ENCODE peak calls at places on chromosome 17, in nine cellular contexts. One of them, this sample, is unnamed.
A peak's percentile ranks its signal among the peaks of the same experiment; 100 is the strongest.

GRCh38 chr17:58643147-58643546 is 48.7 kb downstream of the TEX14 start:
- DNase-seq in tibial artery: no peak
- DNase-seq in PC-3: peak; percentile 67
- DNase-seq in breast epithelium: no peak
- DNase-seq in ovary: no peak
- DNase-seq in fibroblast of lung: peak; percentile 37
- DNase-seq in RWPE2: no peak
- DNase-seq in A549: peak; percentile 57
- DNase-seq in stomach: no peak
- DNase-seq in this sample: no peak

GRCh38 chr17:50794361-50794760 is 27.0 kb upstream of the ANKRD40CL start:
- DNase-seq in tibial artery: no peak
- DNase-seq in PC-3: no peak
- DNase-seq in breast epithelium: no peak
- DNase-seq in ovary: no peak
- DNase-seq in fibroblast of lung: no peak
- DNase-seq in RWPE2: no peak
- DNase-seq in A549: no peak
- DNase-seq in stomach: no peak
- DNase-seq in this sample: no peak

GRCh38 chr17:79188048-79188447 is 113.4 kb downstream of the ENGASE start:
- DNase-seq in tibial artery: no peak
- DNase-seq in PC-3: peak; percentile 42
- DNase-seq in breast epithelium: no peak
- DNase-seq in ovary: no peak
- DNase-seq in fibroblast of lung: no peak
- DNase-seq in RWPE2: no peak
- DNase-seq in A549: peak; percentile 50
- DNase-seq in stomach: no peak
- DNase-seq in this sample: no peak

GRCh38 chr17:82627827-82628226 is 20.4 kb downstream of the WDR45B start:
- DNase-seq in tibial artery: peak; percentile 58
- DNase-seq in PC-3: no peak
- DNase-seq in breast epithelium: no peak
- DNase-seq in ovary: peak; percentile 72
- DNase-seq in fibroblast of lung: no peak
- DNase-seq in RWPE2: no peak
- DNase-seq in A549: no peak
- DNase-seq in stomach: no peak
- DNase-seq in this sample: no peak

GRCh38 chr17:7589204-7589868 is 558 bp downstream of the SOX15 start:
- DNase-seq in tibial artery: peak; percentile 90
- DNase-seq in PC-3: peak; percentile 46
- DNase-seq in breast epithelium: peak; percentile 79
- DNase-seq in ovary: peak; percentile 87
- DNase-seq in fibroblast of lung: peak; percentile 85
- DNase-seq in RWPE2: peak; percentile 89
- DNase-seq in A549: peak; percentile 72
- DNase-seq in stomach: peak; percentile 86
- DNase-seq in this sample: peak; percentile 85

GRCh38 chr17:80086081-80086480 is 15.3 kb upstream of the GAA start:
- DNase-seq in tibial artery: no peak
- DNase-seq in PC-3: no peak
- DNase-seq in breast epithelium: no peak
- DNase-seq in ovary: no peak
- DNase-seq in fibroblast of lung: no peak
- DNase-seq in RWPE2: no peak
- DNase-seq in A549: no peak
- DNase-seq in stomach: no peak
- DNase-seq in this sample: no peak

GRCh38 chr17:66629762-66630161 is 205.2 kb upstream of the CACNG5 start:
- DNase-seq in tibial artery: no peak
- DNase-seq in PC-3: no peak
- DNase-seq in breast epithelium: no peak
- DNase-seq in ovary: no peak
- DNase-seq in fibroblast of lung: no peak
- DNase-seq in RWPE2: no peak
- DNase-seq in A549: no peak
- DNase-seq in stomach: no peak
- DNase-seq in this sample: no peak

GRCh38 chr17:7707446-7707845 is 2.4 kb downstream of the EFNB3 start:
- DNase-seq in tibial artery: no peak
- DNase-seq in PC-3: no peak
- DNase-seq in breast epithelium: no peak
- DNase-seq in ovary: no peak
- DNase-seq in fibroblast of lung: no peak
- DNase-seq in RWPE2: no peak
- DNase-seq in A549: no peak
- DNase-seq in stomach: no peak
- DNase-seq in this sample: no peak

GRCh38 chr17:70636517-70637133 is 467.3 kb downstream of the KCNJ2 start:
- DNase-seq in tibial artery: no peak
- DNase-seq in PC-3: peak; percentile 80
- DNase-seq in breast epithelium: no peak
- DNase-seq in ovary: no peak
- DNase-seq in fibroblast of lung: peak; percentile 66
- DNase-seq in RWPE2: no peak
- DNase-seq in A549: peak; percentile 52
- DNase-seq in stomach: no peak
- DNase-seq in this sample: no peak

GRCh38 chr17:5615476-5615875 is 31.2 kb upstream of the NLRP1 start:
- DNase-seq in tibial artery: no peak
- DNase-seq in PC-3: no peak
- DNase-seq in breast epithelium: no peak
- DNase-seq in ovary: no peak
- DNase-seq in fibroblast of lung: no peak
- DNase-seq in RWPE2: no peak
- DNase-seq in A549: no peak
- DNase-seq in stomach: no peak
- DNase-seq in this sample: no peak

GRCh38 chr17:48611213-48611612 is 396 bp upstream of the HOXB7 start:
- DNase-seq in tibial artery: no peak
- DNase-seq in PC-3: no peak
- DNase-seq in breast epithelium: no peak
- DNase-seq in ovary: no peak
- DNase-seq in fibroblast of lung: no peak
- DNase-seq in RWPE2: no peak
- DNase-seq in A549: peak; percentile 62
- DNase-seq in stomach: no peak
- DNase-seq in this sample: no peak

DNA sequence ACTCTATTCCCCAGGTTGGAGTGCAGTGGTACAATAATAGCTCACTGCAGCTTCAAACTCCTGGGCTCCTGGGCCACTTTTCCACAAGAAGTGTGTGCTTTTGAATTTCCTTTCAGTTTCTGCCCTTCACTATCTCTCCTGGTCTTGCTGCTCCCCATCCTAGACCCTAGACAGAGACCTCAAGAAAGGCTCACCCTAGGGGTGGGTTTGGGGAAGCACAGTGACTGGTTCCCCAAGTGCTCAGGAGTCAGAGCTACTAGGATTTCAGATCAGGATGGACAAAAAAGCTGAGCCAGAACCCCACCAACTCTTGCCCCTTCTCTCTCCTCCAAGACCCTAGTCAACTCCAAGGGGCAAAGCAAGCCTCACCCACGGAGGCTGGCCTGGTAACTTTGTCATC is 1.6 kb upstream of the SEBOX start:
- DNase-seq in tibial artery: no peak
- DNase-seq in PC-3: no peak
- DNase-seq in breast epithelium: no peak
- DNase-seq in ovary: no peak
- DNase-seq in fibroblast of lung: no peak
- DNase-seq in RWPE2: no peak
- DNase-seq in A549: peak; percentile 39
- DNase-seq in stomach: no peak
- DNase-seq in this sample: no peak
- TF ChIP-seq CTCF in tibial artery: no peak
- TF ChIP-seq CTCF in PC-3: no peak
- TF ChIP-seq CTCF in breast epithelium: no peak
- TF ChIP-seq CTCF in ovary: no peak
- TF ChIP-seq CTCF in fibroblast of lung: no peak
- TF ChIP-seq CTCF in RWPE2: no peak
- TF ChIP-seq CTCF in A549: peak; percentile 7
- TF ChIP-seq CTCF in stomach: no peak
- TF ChIP-seq CTCF in this sample: no peak

DNA sequence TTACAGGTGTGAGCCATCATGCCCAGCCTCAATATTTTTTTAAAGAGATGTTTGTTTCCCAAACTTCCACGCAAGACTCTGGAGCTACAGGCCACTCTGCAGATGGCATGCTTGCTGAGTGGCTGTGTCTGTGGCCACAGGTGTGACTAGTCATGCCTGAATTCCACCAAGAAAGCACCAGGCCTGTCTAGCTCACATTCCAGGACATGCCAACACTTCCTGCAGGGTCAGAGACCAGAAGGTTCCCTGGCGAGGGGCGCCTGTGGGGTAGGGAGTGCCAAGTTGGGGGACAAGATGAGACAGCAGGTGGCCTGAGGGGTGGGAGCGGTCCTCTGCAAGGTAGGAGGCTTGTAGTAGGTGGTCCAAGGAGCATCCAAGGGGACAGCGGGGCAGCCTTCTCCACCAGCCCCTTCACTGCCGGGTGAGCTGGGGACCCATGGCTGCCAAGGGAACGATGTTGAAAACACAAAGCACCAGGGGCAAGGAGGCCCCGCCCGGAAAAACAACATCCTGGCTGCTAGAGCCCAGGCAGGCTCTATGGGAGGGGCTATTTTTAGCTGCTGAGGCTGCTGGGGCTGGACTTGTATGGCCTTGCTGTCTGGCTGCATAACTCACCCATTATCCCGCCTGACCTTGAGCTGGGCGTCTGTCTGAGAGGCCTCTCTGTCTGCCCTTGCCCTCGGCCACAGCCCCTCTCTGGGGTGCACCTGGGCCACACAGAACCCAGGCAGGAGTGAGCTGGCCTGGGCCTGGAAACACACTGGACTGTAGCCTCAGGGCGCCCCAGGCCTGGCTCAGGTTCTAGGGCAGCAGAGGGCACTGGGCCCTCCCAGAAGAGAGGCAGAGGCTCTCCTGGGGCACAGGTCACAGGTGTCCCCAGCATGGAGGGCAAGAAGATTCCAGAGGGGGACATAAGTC is 5.7 kb downstream of the TRIM47 start:
- DNase-seq in tibial artery: peak; percentile 92
- DNase-seq in PC-3: peak; percentile 80
- DNase-seq in breast epithelium: peak; percentile 86
- DNase-seq in ovary: peak; percentile 73
- DNase-seq in fibroblast of lung: peak; percentile 75
- DNase-seq in RWPE2: peak; percentile 83
- DNase-seq in A549: peak; percentile 82
- DNase-seq in stomach: peak; percentile 76
- DNase-seq in this sample: peak; percentile 81
- H3K4me1 ChIP-seq in tibial artery: peaks cover 75% of the 10 kb centered on the region
- H3K4me1 ChIP-seq in PC-3: peaks cover 36% of the 10 kb centered on the region
- H3K4me1 ChIP-seq in breast epithelium: peaks cover 43% of the 10 kb centered on the region
- H3K4me1 ChIP-seq in ovary: peaks cover 27% of the 10 kb centered on the region
- H3K4me1 ChIP-seq in fibroblast of lung: peaks cover 34% of the 10 kb centered on the region
- H3K4me1 ChIP-seq in RWPE2: peaks cover 38% of the 10 kb centered on the region
- H3K4me1 ChIP-seq in A549: peaks cover 56% of the 10 kb centered on the region
- H3K4me1 ChIP-seq in stomach: peaks cover 86% of the 10 kb centered on the region
- H3K4me1 ChIP-seq in this sample: peaks cover 63% of the 10 kb centered on the region

GRCh38 chr17:33028061-33028460 is 36.4 kb downstream of the SPACA3 start:
- DNase-seq in tibial artery: no peak
- DNase-seq in PC-3: no peak
- DNase-seq in breast epithelium: no peak
- DNase-seq in ovary: no peak
- DNase-seq in fibroblast of lung: no peak
- DNase-seq in RWPE2: no peak
- DNase-seq in A549: no peak
- DNase-seq in stomach: no peak
- DNase-seq in this sample: no peak

GRCh38 chr17:33033176-33033575 is 41.5 kb downstream of the SPACA3 start:
- DNase-seq in tibial artery: no peak
- DNase-seq in PC-3: no peak
- DNase-seq in breast epithelium: no peak
- DNase-seq in ovary: no peak
- DNase-seq in fibroblast of lung: no peak
- DNase-seq in RWPE2: no peak
- DNase-seq in A549: no peak
- DNase-seq in stomach: no peak
- DNase-seq in this sample: no peak

GRCh38 chr17:33024688-33025486 is 33.2 kb downstream of the SPACA3 start:
- DNase-seq in tibial artery: no peak
- DNase-seq in PC-3: no peak
- DNase-seq in breast epithelium: no peak
- DNase-seq in ovary: no peak
- DNase-seq in fibroblast of lung: no peak
- DNase-seq in RWPE2: no peak
- DNase-seq in A549: no peak
- DNase-seq in stomach: no peak
- DNase-seq in this sample: no peak

GRCh38 chr17:33023790-33024189 is 32.1 kb downstream of the SPACA3 start:
- DNase-seq in tibial artery: no peak
- DNase-seq in PC-3: no peak
- DNase-seq in breast epithelium: no peak
- DNase-seq in ovary: no peak
- DNase-seq in fibroblast of lung: no peak
- DNase-seq in RWPE2: no peak
- DNase-seq in A549: no peak
- DNase-seq in stomach: no peak
- DNase-seq in this sample: no peak

GRCh38 chr17:33028778-33029177 is 37.1 kb downstream of the SPACA3 start:
- DNase-seq in tibial artery: no peak
- DNase-seq in PC-3: peak; percentile 6
- DNase-seq in breast epithelium: no peak
- DNase-seq in ovary: no peak
- DNase-seq in fibroblast of lung: peak; percentile 6
- DNase-seq in RWPE2: no peak
- DNase-seq in A549: no peak
- DNase-seq in stomach: no peak
- DNase-seq in this sample: no peak
- TF ChIP-seq CTCF in tibial artery: no peak
- TF ChIP-seq CTCF in PC-3: peak; percentile 30
- TF ChIP-seq CTCF in breast epithelium: no peak
- TF ChIP-seq CTCF in ovary: no peak
- TF ChIP-seq CTCF in fibroblast of lung: no peak
- TF ChIP-seq CTCF in RWPE2: peak; percentile 46
- TF ChIP-seq CTCF in A549: peak; percentile 37
- TF ChIP-seq CTCF in stomach: no peak
- TF ChIP-seq CTCF in this sample: no peak

DNA sequence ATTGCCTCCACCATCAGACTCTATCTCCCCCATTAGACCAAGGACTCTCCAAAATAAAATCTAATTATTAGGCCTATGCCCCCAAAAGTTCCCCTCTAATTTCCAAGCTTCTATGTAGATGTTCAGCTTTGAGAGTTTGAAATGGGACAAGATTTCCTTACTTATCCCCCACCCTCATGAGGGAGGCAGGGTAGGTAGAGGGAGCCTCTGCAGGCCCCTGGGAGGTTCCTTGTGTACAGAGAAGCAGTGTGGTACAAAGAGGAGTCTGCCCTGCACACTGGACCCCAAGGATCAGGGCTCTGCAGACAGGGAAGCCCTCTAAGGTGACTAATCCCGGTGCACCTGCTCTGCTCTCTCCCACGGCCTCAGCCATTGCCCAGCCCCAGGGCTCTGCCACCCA is 2.5 kb downstream of the KRT17 start:
- DNase-seq in tibial artery: no peak
- DNase-seq in PC-3: no peak
- DNase-seq in breast epithelium: no peak
- DNase-seq in ovary: no peak
- DNase-seq in fibroblast of lung: no peak
- DNase-seq in RWPE2: no peak
- DNase-seq in A549: no peak
- DNase-seq in stomach: no peak
- DNase-seq in this sample: no peak
- H3K4me1 ChIP-seq in tibial artery: peaks cover 4% of the 10 kb centered on the region
- H3K4me1 ChIP-seq in PC-3: peaks cover 14% of the 10 kb centered on the region
- H3K4me1 ChIP-seq in breast epithelium: no peaks in the 10 kb centered on the region
- H3K4me1 ChIP-seq in ovary: peaks cover 2% of the 10 kb centered on the region
- H3K4me1 ChIP-seq in fibroblast of lung: no peaks in the 10 kb centered on the region
- H3K4me1 ChIP-seq in RWPE2: peaks cover 21% of the 10 kb centered on the region
- H3K4me1 ChIP-seq in A549: peaks cover 9% of the 10 kb centered on the region
- H3K4me1 ChIP-seq in stomach: no peaks in the 10 kb centered on the region
- H3K4me1 ChIP-seq in this sample: peaks cover 5% of the 10 kb centered on the region